ENCODE peak calls at places on chromosome 19, in eight cellular contexts. G is stimulated activated CD8-positive, alpha-beta memory T cell treated with anti-CD3 and anti-CD28 coated beads, Interleukin-7, amount 100 ng/mL, for 48 hours; V is amygdala; Z is H54; M is CD8-positive, alpha-beta T cell; R is NCI-H774; P is activated B cell treated with CpG ODN at 0.5 μM for 24 hours; W is lower leg skin. S is an unnamed sample.

GRCh38 chr19:38375748-38376147 is 1.4 kb downstream of the PSMD8 start:
- DNase-seq in G (no peak), V (no peak), Z (no peak), M (no peak), R (no peak), P (no peak), W (no peak), S (no peak)

GRCh38 chr19:55385236-55385748 is 440 bp upstream of the RPL28 start:
- DNase-seq in G (peak; percentile 93), V (peak; percentile 96), Z (peak; percentile 99), M (peak; percentile 90), R (peak; percentile 92), P (peak; percentile 85), W (peak; percentile 98), S (peak; percentile 85)

GRCh38 chr19:3669134-3669436 is 31.2 kb downstream of the PIP5K1C start:
- DNase-seq in G (no peak), V (no peak), Z (no peak), M (no peak), R (no peak), P (no peak), W (no peak), S (no peak)

GRCh38 chr19:5003781-5004180 is 34.9 kb downstream of the KDM4B start:
- DNase-seq in G (no peak), V (no peak), Z (no peak), M (no peak), R (no peak), P (no peak), W (no peak), S (no peak)

GRCh38 chr19:20035935-20036334 is 3.4 kb downstream of the ZNF682 start:
- DNase-seq in G (no peak), V (no peak), Z (no peak), M (no peak), R (no peak), P (no peak), W (no peak), S (no peak)

GRCh38 chr19:4183967-4184717 is 1.7 kb downstream of the ANKRD24 start:
- DNase-seq in G (no peak), V (no peak), Z (no peak), M (no peak), R (no peak), P (no peak), W (no peak), S (no peak)

GRCh38 chr19:7117248-7117647 is 47.7 kb downstream of the ZNF557 start:
- DNase-seq in G (no peak), V (no peak), Z (no peak), M (no peak), R (no peak), P (no peak), W (no peak), S (no peak)

GRCh38 chr19:18772620-18773587 is 18.2 kb downstream of the COMP start:
- DNase-seq in G (no peak), V (no peak), Z (no peak), M (no peak), R (no peak), P (no peak), W (no peak), S (no peak)

GRCh38 chr19:49629659-49630058 is 10.3 kb downstream of the RRAS start:
- DNase-seq in G (no peak), V (no peak), Z (no peak), M (no peak), R (no peak), P (no peak), W (no peak), S (no peak)

GRCh38 chr19:12800873-12801465 is 631 bp downstream of the PRDX2 start:
- DNase-seq in G (no peak), V (peak; percentile 46), Z (no peak), M (no peak), R (no peak), P (no peak), W (no peak), S (no peak)

GRCh38 chr19:54551950-54552912 is 21.4 kb upstream of the LILRA2 start:
- DNase-seq in G (no peak), V (no peak), Z (no peak), M (no peak), R (no peak), P (no peak), W (no peak), S (no peak)

GRCh38 chr19:42461700-42462324 is 19.1 kb upstream of the CXCL17 start:
- DNase-seq in G (no peak), V (peak; percentile 83), Z (no peak), M (no peak), R (no peak), P (no peak), W (no peak), S (no peak)

GRCh38 chr19:3413796-3414327 is 47.5 kb downstream of the NFIC start:
- DNase-seq in G (no peak), V (no peak), Z (no peak), M (no peak), R (peak; percentile 41), P (no peak), W (no peak), S (no peak)

GRCh38 chr19:28569132-28570114 is 643.5 kb downstream of the UQCRFS1 start:
- DNase-seq in G (no peak), V (no peak), Z (no peak), M (no peak), R (no peak), P (no peak), W (no peak), S (no peak)

GRCh38 chr19:50933640-50934039 is 19.2 kb downstream of the KLK5 start:
- DNase-seq in G (no peak), V (no peak), Z (no peak), M (no peak), R (no peak), P (no peak), W (peak; percentile 35), S (no peak)

GRCh38 chr19:49690656-49691242 is at the start of gene CPT1C:
- DNase-seq in G (peak; percentile 41), V (peak; percentile 86), Z (peak; percentile 81), M (no peak), R (peak; percentile 78), P (no peak), W (peak; percentile 73), S (no peak)

GRCh38 chr19:18304496-18305312 is 18.2 kb downstream of the LSM4 start:
- DNase-seq in G (peak; percentile 88), V (peak; percentile 90), Z (peak; percentile 88), M (peak; percentile 69), R (no peak), P (peak; percentile 74), W (peak; percentile 78), S (no peak)

GRCh38 chr19:17579523-17580244 is 24.2 kb downstream of the COLGALT1 start:
- DNase-seq in G (peak; percentile 18), V (no peak), Z (peak; percentile 93), M (no peak), R (peak; percentile 17), P (peak; percentile 36), W (peak; percentile 70), S (no peak)

GRCh38 chr19:38233740-38234251 is 9.8 kb upstream of the DPF1 start:
- DNase-seq in G (peak; percentile 68), V (peak; percentile 55), Z (peak; percentile 96), M (peak; percentile 37), R (peak; percentile 63), P (peak; percentile 78), W (peak; percentile 62), S (no peak)

GRCh38 chr19:3678188-3678587 is 22.1 kb downstream of the PIP5K1C start:
- DNase-seq in G (no peak), V (no peak), Z (no peak), M (no peak), R (no peak), P (no peak), W (no peak), S (no peak)

GRCh38 chr19:11979527-11979926 is 14.7 kb downstream of the ZNF763 start:
- DNase-seq in G (no peak), V (no peak), Z (no peak), M (no peak), R (no peak), P (no peak), W (no peak), S (no peak)

GRCh38 chr19:41697198-41697855 is 9.3 kb upstream of the CEACAM7 start:
- DNase-seq in G (no peak), V (no peak), Z (no peak), M (no peak), R (no peak), P (peak; percentile 7), W (no peak), S (no peak)

GRCh38 chr19:41641879-41642485 is 15.1 kb upstream of the CEACAM4 start:
- DNase-seq in G (peak; percentile 36), V (peak; percentile 24), Z (peak; percentile 83), M (peak; percentile 36), R (peak; percentile 44), P (no peak), W (peak; percentile 60), S (peak; percentile 12)

GRCh38 chr19:2053601-2054389 is 2.8 kb upstream of the MKNK2 start:
- DNase-seq in G (no peak), V (peak; percentile 23), Z (no peak), M (no peak), R (no peak), P (no peak), W (no peak), S (no peak)

GRCh38 chr19:611506-611869 is 21.8 kb downstream of the HCN2 start:
- DNase-seq in G (peak; percentile 85), V (no peak), Z (peak; percentile 95), M (no peak), R (no peak), P (no peak), W (no peak), S (no peak)

GRCh38 chr19:16025108-16026101 is 50.9 kb upstream of the TPM4 start:
- DNase-seq in G (no peak), V (no peak), Z (peak; percentile 96), M (no peak), R (no peak), P (no peak), W (no peak), S (no peak)

GRCh38 chr19:46533085-46534081 is 37.7 kb upstream of the PNMA8B start:
- DNase-seq in G (no peak), V (peak; percentile 63), Z (no peak), M (no peak), R (no peak), P (no peak), W (no peak), S (no peak)

GRCh38 chr19:29587518-29587986 is 18.5 kb upstream of the POP4 start:
- DNase-seq in G (peak; percentile 77), V (no peak), Z (peak; percentile 57), M (peak; percentile 17), R (no peak), P (no peak), W (no peak), S (peak; percentile 37)

GRCh38 chr19:17001603-17002183 is 24.9 kb downstream of the CPAMD8 start:
- DNase-seq in G (peak; percentile 50), V (no peak), Z (no peak), M (peak; percentile 71), R (no peak), P (no peak), W (no peak), S (no peak)

GRCh38 chr19:13078897-13079541 is 23.6 kb downstream of the LYL1 start:
- DNase-seq in G (no peak), V (no peak), Z (no peak), M (no peak), R (no peak), P (no peak), W (no peak), S (no peak)

GRCh38 chr19:15161028-15161984 is 39.5 kb downstream of the NOTCH3 start:
- DNase-seq in G (no peak), V (no peak), Z (peak; percentile 70), M (no peak), R (no peak), P (no peak), W (no peak), S (no peak)

GRCh38 chr19:1827566-1828278 is 15.6 kb upstream of the ATP8B3 start:
- DNase-seq in G (no peak), V (no peak), Z (no peak), M (no peak), R (no peak), P (no peak), W (no peak), S (no peak)

GRCh38 chr19:18009412-18010066 is 1.6 kb downstream of the ARRDC2 start:
- DNase-seq in G (no peak), V (no peak), Z (peak; percentile 63), M (no peak), R (no peak), P (no peak), W (no peak), S (no peak)

GRCh38 chr19:13825489-13826475 is 30.5 kb downstream of the ZSWIM4 start:
- DNase-seq in G (no peak), V (no peak), Z (no peak), M (no peak), R (no peak), P (no peak), W (no peak), S (no peak)

S was measured in GM12864.